ENCODE peak calls at places on chromosome 10, in eight cellular contexts. F, U, K, H, Q, N, A and B are unnamed samples.

GRCh38 chr10:78830062-78830974 is 238.4 kb upstream of the ZMIZ1 start:
- DNase-seq in F (peak), U (peak), K (peak), H (no peak), Q (no peak), N (peak), A (no peak), B (peak)

GRCh38 chr10:329361-330099 is 194.3 kb downstream of the ZMYND11 start:
- DNase-seq in F (peak), U (peak), K (peak), H (peak), Q (peak), N (peak), A (peak), B (peak)

GRCh38 chr10:131076341-131076740 is 235.2 kb downstream of the TCERG1L start:
- DNase-seq in F (no peak), U (no peak), K (no peak), H (no peak), Q (no peak), N (no peak), A (no peak), B (no peak)

GRCh38 chr10:124713679-124714298 is 30.4 kb downstream of the FAM53B start:
- DNase-seq in F (no peak), U (no peak), K (no peak), H (peak), Q (no peak), N (no peak), A (no peak), B (no peak)

GRCh38 chr10:127200646-127201045 is 4.3 kb upstream of the INSYN2A start:
- DNase-seq in F (no peak), U (no peak), K (no peak), H (no peak), Q (no peak), N (no peak), A (no peak), B (no peak)

GRCh38 chr10:123527122-123527521 is 139.0 kb upstream of the GPR26 start:
- DNase-seq in F (no peak), U (no peak), K (no peak), H (no peak), Q (no peak), N (no peak), A (no peak), B (no peak)

GRCh38 chr10:31157125-31157983 is 125.7 kb upstream of the ZNF438 start:
- DNase-seq in F (peak), U (no peak), K (peak), H (no peak), Q (peak), N (peak), A (no peak), B (peak)

GRCh38 chr10:3178070-3178469 is 5.5 kb upstream of the PITRM1 start:
- DNase-seq in F (no peak), U (no peak), K (no peak), H (no peak), Q (no peak), N (no peak), A (no peak), B (no peak)

GRCh38 chr10:30985552-30985951 is 46.1 kb downstream of the ZNF438 start:
- DNase-seq in F (peak), U (no peak), K (peak), H (no peak), Q (no peak), N (peak), A (no peak), B (peak)

GRCh38 chr10:3229815-3230214 is 57.2 kb upstream of the PITRM1 start:
- DNase-seq in F (peak), U (no peak), K (no peak), H (no peak), Q (no peak), N (peak), A (no peak), B (no peak)

GRCh38 chr10:31897506-31897905 is 31.1 kb downstream of the ARHGAP12 start:
- DNase-seq in F (peak), U (no peak), K (peak), H (no peak), Q (no peak), N (peak), A (no peak), B (peak)

GRCh38 chr10:78513986-78514385 is 480.3 kb downstream of the RPS24 start:
- DNase-seq in F (no peak), U (no peak), K (no peak), H (no peak), Q (no peak), N (no peak), A (no peak), B (no peak)

GRCh38 chr10:116775488-116776400 is 33.4 kb upstream of the HSPA12A start:
- DNase-seq in F (no peak), U (no peak), K (no peak), H (no peak), Q (no peak), N (no peak), A (no peak), B (no peak)

GRCh38 chr10:96509017-96509641 is 4.6 kb downstream of the TLL2 start:
- DNase-seq in F (peak), U (no peak), K (peak), H (peak), Q (no peak), N (peak), A (no peak), B (peak)

GRCh38 chr10:44971419-44971818 is 7.2 kb downstream of the DEPP1 start:
- DNase-seq in F (no peak), U (no peak), K (no peak), H (no peak), Q (no peak), N (no peak), A (no peak), B (no peak)

GRCh38 chr10:51224610-51225230 is 150.4 kb downstream of the PRKG1 start:
- DNase-seq in F (peak), U (no peak), K (peak), H (peak), Q (no peak), N (peak), A (no peak), B (peak)

GRCh38 chr10:60428387-60428737 is 38.7 kb upstream of the ANK3 start:
- DNase-seq in F (peak), U (no peak), K (peak), H (no peak), Q (no peak), N (no peak), A (no peak), B (no peak)

GRCh38 chr10:118365702-118366101 is 23.6 kb upstream of the FAM204A start:
- DNase-seq in F (no peak), U (no peak), K (no peak), H (no peak), Q (no peak), N (no peak), A (no peak), B (no peak)

GRCh38 chr10:127945335-127945734 is 38.4 kb downstream of the PTPRE start:
- DNase-seq in F (peak), U (no peak), K (peak), H (peak), Q (no peak), N (no peak), A (no peak), B (no peak)

GRCh38 chr10:61845196-61845949 is 56.1 kb upstream of the ARID5B start:
- DNase-seq in F (no peak), U (no peak), K (no peak), H (peak), Q (no peak), N (no peak), A (no peak), B (no peak)

GRCh38 chr10:12961416-12961815 is 40.1 kb downstream of the CCDC3 start:
- DNase-seq in F (no peak), U (no peak), K (no peak), H (no peak), Q (no peak), N (no peak), A (no peak), B (no peak)

GRCh38 chr10:116101616-116102015 is 171.4 kb downstream of the GFRA1 start:
- DNase-seq in F (peak), U (no peak), K (no peak), H (no peak), Q (no peak), N (peak), A (no peak), B (no peak)

GRCh38 chr10:15419279-15419874 is 48.3 kb upstream of the FAM171A1 start:
- DNase-seq in F (peak), U (no peak), K (peak), H (peak), Q (peak), N (peak), A (no peak), B (peak)

GRCh38 chr10:78977761-78978305 is 90.9 kb upstream of the ZMIZ1 start:
- DNase-seq in F (peak), U (no peak), K (peak), H (no peak), Q (no peak), N (peak), A (peak), B (peak)

GRCh38 chr10:110355922-110356627 is 51.4 kb upstream of the SMNDC1 start:
- DNase-seq in F (no peak), U (no peak), K (no peak), H (no peak), Q (no peak), N (no peak), A (no peak), B (no peak)

GRCh38 chr10:17758200-17758599 is 6.2 kb downstream of the TMEM236 start:
- DNase-seq in F (peak), U (no peak), K (peak), H (no peak), Q (no peak), N (peak), A (no peak), B (no peak)

GRCh38 chr10:87578799-87579401 is 74.2 kb downstream of the MINPP1 start:
- DNase-seq in F (peak), U (no peak), K (peak), H (no peak), Q (no peak), N (peak), A (no peak), B (no peak)

GRCh38 chr10:124491105-124491504 is 29.5 kb downstream of the LHPP start:
- DNase-seq in F (no peak), U (no peak), K (no peak), H (no peak), Q (no peak), N (no peak), A (no peak), B (no peak)